ENCODE peak calls at places on chromosomes 11 and 22, in four cellular contexts. One of them, this sample, is unnamed. For H3K9me3, the result is how much of the 10 kb centered on the place peaks cover.

GRCh38 chr22:46149998-46150549 is at the start of gene PPARA:
- DNase-seq in fibroblast of lung: peak
- DNase-seq in GM12878: no peak
- DNase-seq in IMR-90: peak
- DNase-seq in this sample: peak

GRCh38 chr11:21474529-21474928 is 718.4 kb upstream of the ANO5 start:
- DNase-seq in fibroblast of lung: no peak
- DNase-seq in GM12878: no peak
- DNase-seq in IMR-90: no peak
- DNase-seq in this sample: no peak

GRCh38 chr22:42655693-42656092 is 6.5 kb upstream of the CYB5R3 start:
- DNase-seq in fibroblast of lung: no peak
- DNase-seq in GM12878: peak
- DNase-seq in IMR-90: no peak
- DNase-seq in this sample: no peak

GRCh38 chr11:77191429-77191822 is 63.4 kb downstream of the MYO7A start:
- DNase-seq in fibroblast of lung: no peak
- DNase-seq in GM12878: no peak
- DNase-seq in IMR-90: peak
- DNase-seq in this sample: peak

GRCh38 chr11:12717851-12718291 is 43.6 kb downstream of the TEAD1 start:
- DNase-seq in fibroblast of lung: no peak
- DNase-seq in GM12878: peak
- DNase-seq in IMR-90: no peak
- DNase-seq in this sample: peak

GRCh38 chr22:29108137-29108536 is 35.3 kb downstream of the KREMEN1 start:
- DNase-seq in fibroblast of lung: no peak
- DNase-seq in GM12878: no peak
- DNase-seq in IMR-90: peak
- DNase-seq in this sample: peak

GRCh38 chr11:120744016-120744994 is 232.8 kb downstream of the GRIK4 start:
- DNase-seq in fibroblast of lung: no peak
- DNase-seq in GM12878: no peak
- DNase-seq in IMR-90: no peak
- DNase-seq in this sample: no peak

GRCh38 chr11:62677709-62678108 is 1.2 kb downstream of the UBXN1 start:
- DNase-seq in fibroblast of lung: no peak
- DNase-seq in GM12878: no peak
- DNase-seq in IMR-90: no peak
- DNase-seq in this sample: no peak

GRCh38 chr22:32249231-32249630 is 5.9 kb downstream of the SLC5A4 start:
- DNase-seq in fibroblast of lung: no peak
- DNase-seq in GM12878: no peak
- DNase-seq in IMR-90: no peak
- DNase-seq in this sample: no peak

GRCh38 chr11:36196476-36197099 is 92.6 kb downstream of the COMMD9 start:
- DNase-seq in fibroblast of lung: peak
- DNase-seq in GM12878: no peak
- DNase-seq in IMR-90: peak
- DNase-seq in this sample: no peak

GRCh38 chr11:131762346-131763110 is 392.1 kb downstream of the NTM start:
- DNase-seq in fibroblast of lung: no peak
- DNase-seq in GM12878: no peak
- DNase-seq in IMR-90: no peak
- DNase-seq in this sample: no peak

GRCh38 chr11:129973068-129973467 is 29.6 kb downstream of the PRDM10 start:
- DNase-seq in fibroblast of lung: no peak
- DNase-seq in GM12878: no peak
- DNase-seq in IMR-90: no peak
- DNase-seq in this sample: no peak

GRCh38 chr11:9150501-9150900 is 59.1 kb upstream of the SCUBE2 start:
- DNase-seq in fibroblast of lung: peak
- DNase-seq in GM12878: no peak
- DNase-seq in IMR-90: peak
- DNase-seq in this sample: peak

GRCh38 chr22:22710719-22711531 is 66.5 kb downstream of the GGTLC2 start:
- DNase-seq in fibroblast of lung: no peak
- DNase-seq in GM12878: no peak
- DNase-seq in IMR-90: peak
- DNase-seq in this sample: no peak

GRCh38 chr11:8227156-8228152 is 36.2 kb downstream of the LMO1 start:
- DNase-seq in fibroblast of lung: no peak
- DNase-seq in GM12878: no peak
- DNase-seq in IMR-90: no peak
- DNase-seq in this sample: peak

GRCh38 chr22:20131856-20132685 is 467 bp downstream of the ZDHHC8 start:
- DNase-seq in fibroblast of lung: no peak
- DNase-seq in GM12878: no peak
- DNase-seq in IMR-90: no peak
- DNase-seq in this sample: no peak

GRCh38 chr11:119377112-119377901 is 4.2 kb downstream of the USP2 start:
- DNase-seq in fibroblast of lung: no peak
- DNase-seq in GM12878: no peak
- DNase-seq in IMR-90: no peak
- DNase-seq in this sample: no peak

GRCh38 chr11:35525501-35526175 is at the start of gene PAMR1:
- DNase-seq in fibroblast of lung: peak
- DNase-seq in GM12878: no peak
- DNase-seq in IMR-90: peak
- DNase-seq in this sample: peak

GRCh38 chr11:69862797-69863543 is 43.8 kb upstream of the FGF3 start:
- DNase-seq in fibroblast of lung: no peak
- DNase-seq in GM12878: no peak
- DNase-seq in IMR-90: no peak
- DNase-seq in this sample: no peak

GRCh38 chr11:64614927-64615326 is 23.9 kb downstream of the SLC22A12 start:
- DNase-seq in fibroblast of lung: no peak
- DNase-seq in GM12878: no peak
- DNase-seq in IMR-90: no peak
- DNase-seq in this sample: no peak

GRCh38 chr11:32310218-32310601 is 125.1 kb downstream of the WT1 start:
- DNase-seq in fibroblast of lung: peak
- DNase-seq in GM12878: no peak
- DNase-seq in IMR-90: no peak
- DNase-seq in this sample: no peak

GRCh38 chr11:9405721-9406120 is 21.3 kb downstream of the IPO7 start:
- DNase-seq in fibroblast of lung: no peak
- DNase-seq in GM12878: no peak
- DNase-seq in IMR-90: peak
- DNase-seq in this sample: no peak

GRCh38 chr22:35229865-35230264 is 27.4 kb upstream of the HMGXB4 start:
- DNase-seq in fibroblast of lung: no peak
- DNase-seq in GM12878: no peak
- DNase-seq in IMR-90: no peak
- DNase-seq in this sample: no peak

GRCh38 chr11:125675196-125675595 is 5.5 kb downstream of the ACRV1 start:
- DNase-seq in fibroblast of lung: peak
- DNase-seq in GM12878: no peak
- DNase-seq in IMR-90: peak
- DNase-seq in this sample: no peak

GRCh38 chr11:33157103-33158027 is 3.9 kb downstream of the CSTF3 start:
- DNase-seq in fibroblast of lung: no peak
- DNase-seq in GM12878: no peak
- DNase-seq in IMR-90: no peak
- DNase-seq in this sample: peak

GRCh38 chr22:42992092-42992491 is 22.9 kb downstream of the PACSIN2 start:
- DNase-seq in fibroblast of lung: no peak
- DNase-seq in GM12878: no peak
- DNase-seq in IMR-90: no peak
- DNase-seq in this sample: no peak

GRCh38 chr11:26947904-26948639 is 45.8 kb upstream of the FIBIN start:
- DNase-seq in fibroblast of lung: no peak
- DNase-seq in GM12878: no peak
- DNase-seq in IMR-90: peak
- DNase-seq in this sample: peak

GRCh38 chr11:74388678-74389327 is 9.4 kb downstream of the PGM2L1 start:
- DNase-seq in fibroblast of lung: peak
- DNase-seq in GM12878: peak
- DNase-seq in IMR-90: peak
- DNase-seq in this sample: peak

GRCh38 chr11:1815311-1815710 is 19.5 kb upstream of the SYT8 start:
- DNase-seq in fibroblast of lung: no peak
- DNase-seq in GM12878: no peak
- DNase-seq in IMR-90: no peak
- DNase-seq in this sample: no peak

GRCh38 chr22:37979782-37980181 is 4.6 kb downstream of the SOX10 start:
- DNase-seq in fibroblast of lung: no peak
- DNase-seq in GM12878: no peak
- DNase-seq in IMR-90: no peak
- DNase-seq in this sample: no peak

GRCh38 chr11:47669856-47670255 is 27.5 kb upstream of the MTCH2 start:
- DNase-seq in fibroblast of lung: no peak
- DNase-seq in GM12878: no peak
- DNase-seq in IMR-90: no peak
- DNase-seq in this sample: no peak
- H3K9me3 ChIP-seq in fibroblast of lung: under half
- H3K9me3 ChIP-seq in GM12878: under half
- H3K9me3 ChIP-seq in IMR-90: under half
- H3K9me3 ChIP-seq in this sample: under half

GRCh38 chr11:86116386-86116726 is 47.5 kb upstream of the PICALM start:
- DNase-seq in fibroblast of lung: peak
- DNase-seq in GM12878: peak
- DNase-seq in IMR-90: peak
- DNase-seq in this sample: peak
- H3K9ac ChIP-seq in fibroblast of lung: no peak
- H3K9ac ChIP-seq in GM12878: peak
- H3K9ac ChIP-seq in IMR-90: no peak
- H3K9ac ChIP-seq in this sample: peak

GRCh38 chr11:68258363-68258765 is 13.4 kb downstream of the C11orf24 start:
- DNase-seq in fibroblast of lung: no peak
- DNase-seq in GM12878: no peak
- DNase-seq in IMR-90: no peak
- DNase-seq in this sample: no peak

GRCh38 chr11:68254421-68254820 is 17.4 kb downstream of the C11orf24 start:
- DNase-seq in fibroblast of lung: no peak
- DNase-seq in GM12878: no peak
- DNase-seq in IMR-90: no peak
- DNase-seq in this sample: no peak

GRCh38 chr11:68255526-68255925 is 16.2 kb downstream of the C11orf24 start:
- DNase-seq in fibroblast of lung: no peak
- DNase-seq in GM12878: no peak
- DNase-seq in IMR-90: no peak
- DNase-seq in this sample: no peak

GRCh38 chr11:68257477-68258362 is 14.1 kb downstream of the C11orf24 start:
- DNase-seq in fibroblast of lung: peak
- DNase-seq in GM12878: no peak
- DNase-seq in IMR-90: peak
- DNase-seq in this sample: peak

DNA sequence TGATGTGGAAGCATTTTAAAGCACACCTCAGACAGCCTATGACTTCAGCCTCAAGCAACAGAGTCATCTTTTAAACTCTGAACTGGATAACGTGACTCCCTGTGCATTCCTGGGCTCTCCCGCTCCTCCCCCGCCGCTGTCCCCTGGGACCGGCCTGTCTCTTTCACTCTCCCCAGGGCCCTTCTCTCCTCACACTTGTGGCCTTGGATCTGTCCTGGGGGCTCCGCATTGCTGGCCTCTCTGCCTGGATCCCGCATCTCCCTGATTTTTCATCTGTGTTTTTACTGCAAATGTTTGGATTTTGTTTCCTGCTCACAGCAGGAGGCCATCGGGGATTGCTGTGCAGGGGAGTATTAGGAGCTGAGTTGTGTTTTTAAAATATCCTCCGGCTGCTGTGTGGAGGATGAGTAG is 15.4 kb downstream of the C11orf24 start:
- DNase-seq in fibroblast of lung: no peak
- DNase-seq in GM12878: no peak
- DNase-seq in IMR-90: peak
- DNase-seq in this sample: no peak
- H2AFZ ChIP-seq in fibroblast of lung: peak
- H2AFZ ChIP-seq in GM12878: no peak
- H2AFZ ChIP-seq in IMR-90: peak
- H2AFZ ChIP-seq in this sample: no peak

DNA sequence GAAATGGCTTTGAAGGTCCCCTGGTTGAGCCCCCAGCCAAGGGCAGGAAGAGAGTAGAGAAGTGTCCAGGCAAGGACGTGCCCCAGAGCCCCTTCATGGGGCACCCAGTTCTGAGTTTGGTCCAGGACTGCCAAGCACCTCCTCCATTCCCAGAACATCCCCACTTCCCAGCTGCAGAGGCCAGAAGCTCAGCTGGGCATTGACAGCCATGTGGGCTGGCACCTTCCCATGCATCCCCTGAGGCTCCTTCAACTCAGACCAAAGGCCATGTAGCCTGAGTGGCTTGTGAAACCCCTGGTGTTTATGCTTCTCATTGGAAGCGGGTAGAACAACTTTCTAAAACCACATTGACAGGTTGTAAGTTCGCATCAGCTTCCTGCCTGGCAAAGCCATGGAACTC is 789.6 kb downstream of the TBC1D22A start:
- DNase-seq in fibroblast of lung: no peak
- DNase-seq in GM12878: no peak
- DNase-seq in IMR-90: no peak
- DNase-seq in this sample: no peak
- H3K9me3 ChIP-seq in fibroblast of lung: under half
- H3K9me3 ChIP-seq in GM12878: under half
- H3K9me3 ChIP-seq in IMR-90: under half
- H3K9me3 ChIP-seq in this sample: under half

GRCh38 chr11:78838417-78838816 is 263.8 kb upstream of the NARS2 start:
- DNase-seq in fibroblast of lung: peak
- DNase-seq in GM12878: no peak
- DNase-seq in IMR-90: no peak
- DNase-seq in this sample: no peak

GRCh38 chr11:78835646-78836045 is 261.0 kb upstream of the NARS2 start:
- DNase-seq in fibroblast of lung: no peak
- DNase-seq in GM12878: no peak
- DNase-seq in IMR-90: no peak
- DNase-seq in this sample: no peak

GRCh38 chr11:78840190-78840589 is 265.5 kb upstream of the NARS2 start:
- DNase-seq in fibroblast of lung: peak
- DNase-seq in GM12878: no peak
- DNase-seq in IMR-90: peak
- DNase-seq in this sample: no peak

GRCh38 chr11:78841451-78842060 is 266.9 kb upstream of the NARS2 start:
- DNase-seq in fibroblast of lung: no peak
- DNase-seq in GM12878: no peak
- DNase-seq in IMR-90: peak
- DNase-seq in this sample: peak

GRCh38 chr11:78840623-78841022 is 266.0 kb upstream of the NARS2 start:
- DNase-seq in fibroblast of lung: peak
- DNase-seq in GM12878: no peak
- DNase-seq in IMR-90: peak
- DNase-seq in this sample: no peak
- H3K9ac ChIP-seq in fibroblast of lung: no peak
- H3K9ac ChIP-seq in GM12878: no peak
- H3K9ac ChIP-seq in IMR-90: peak
- H3K9ac ChIP-seq in this sample: no peak

GRCh38 chr22:39773503-39773902 is 120.1 kb downstream of the ENTHD1 start:
- DNase-seq in fibroblast of lung: no peak
- DNase-seq in GM12878: no peak
- DNase-seq in IMR-90: no peak
- DNase-seq in this sample: no peak
- H2AFZ ChIP-seq in fibroblast of lung: no peak
- H2AFZ ChIP-seq in GM12878: peak
- H2AFZ ChIP-seq in IMR-90: no peak
- H2AFZ ChIP-seq in this sample: no peak

This sample was measured in mammary epithelial cell.